ENCODE peak calls at places on chromosome 15, in eight cellular contexts. One of them, this sample, is unnamed.

GRCh38 chr15:101045835-101046691 is 126.9 kb downstream of the LRRK1 start:
- DNase-seq in HepG2: no peak
- DNase-seq in neural crest cell: no peak
- DNase-seq in suprapubic skin: peak
- DNase-seq in lower leg skin: peak
- DNase-seq in left ventricle myocardium inferior: peak
- DNase-seq in ovary: peak
- DNase-seq in fibroblast of mammary gland: no peak
- DNase-seq in this sample: peak

GRCh38 chr15:54304321-54304720 is 326.1 kb downstream of the UNC13C start:
- DNase-seq in ovary: no peak
- DNase-seq in HepG2: no peak
- DNase-seq in lower leg skin: no peak
- DNase-seq in fibroblast of mammary gland: no peak
- DNase-seq in neural crest cell: no peak
- DNase-seq in suprapubic skin: no peak
- DNase-seq in left ventricle myocardium inferior: no peak
- DNase-seq in this sample: no peak

GRCh38 chr15:40878785-40879184 is 4.8 kb upstream of the RHOV start:
- DNase-seq in left ventricle myocardium inferior: no peak
- DNase-seq in suprapubic skin: no peak
- DNase-seq in fibroblast of mammary gland: peak
- DNase-seq in lower leg skin: no peak
- DNase-seq in HepG2: no peak
- DNase-seq in ovary: no peak
- DNase-seq in neural crest cell: no peak
- DNase-seq in this sample: no peak

GRCh38 chr15:65249641-65250040 is 37.0 kb downstream of the PARP16 start:
- DNase-seq in left ventricle myocardium inferior: no peak
- DNase-seq in suprapubic skin: no peak
- DNase-seq in HepG2: no peak
- DNase-seq in neural crest cell: no peak
- DNase-seq in ovary: no peak
- DNase-seq in lower leg skin: no peak
- DNase-seq in fibroblast of mammary gland: no peak
- DNase-seq in this sample: no peak

GRCh38 chr15:90421527-90421926 is 33.5 kb downstream of the IQGAP1 start:
- DNase-seq in fibroblast of mammary gland: peak
- DNase-seq in ovary: no peak
- DNase-seq in neural crest cell: no peak
- DNase-seq in left ventricle myocardium inferior: no peak
- DNase-seq in HepG2: no peak
- DNase-seq in suprapubic skin: no peak
- DNase-seq in lower leg skin: no peak
- DNase-seq in this sample: no peak

GRCh38 chr15:46080018-46080417 is 445.2 kb downstream of the SQOR start:
- DNase-seq in HepG2: no peak
- DNase-seq in lower leg skin: no peak
- DNase-seq in fibroblast of mammary gland: no peak
- DNase-seq in ovary: no peak
- DNase-seq in left ventricle myocardium inferior: no peak
- DNase-seq in neural crest cell: peak
- DNase-seq in suprapubic skin: no peak
- DNase-seq in this sample: no peak

GRCh38 chr15:85408270-85408746 is 27.9 kb downstream of the AKAP13 start:
- DNase-seq in ovary: no peak
- DNase-seq in fibroblast of mammary gland: no peak
- DNase-seq in lower leg skin: no peak
- DNase-seq in suprapubic skin: no peak
- DNase-seq in left ventricle myocardium inferior: no peak
- DNase-seq in neural crest cell: no peak
- DNase-seq in HepG2: no peak
- DNase-seq in this sample: no peak

GRCh38 chr15:41011055-41011815 is 58.0 kb downstream of the CHAC1 start:
- DNase-seq in suprapubic skin: no peak
- DNase-seq in HepG2: no peak
- DNase-seq in neural crest cell: no peak
- DNase-seq in left ventricle myocardium inferior: no peak
- DNase-seq in ovary: no peak
- DNase-seq in fibroblast of mammary gland: no peak
- DNase-seq in lower leg skin: no peak
- DNase-seq in this sample: no peak

GRCh38 chr15:25057574-25057973 is 102.8 kb downstream of the SNRPN start:
- DNase-seq in HepG2: no peak
- DNase-seq in left ventricle myocardium inferior: no peak
- DNase-seq in ovary: no peak
- DNase-seq in suprapubic skin: peak
- DNase-seq in lower leg skin: peak
- DNase-seq in fibroblast of mammary gland: no peak
- DNase-seq in neural crest cell: no peak
- DNase-seq in this sample: no peak

GRCh38 chr15:73518180-73518862 is 75.4 kb downstream of the REC114 start:
- DNase-seq in fibroblast of mammary gland: no peak
- DNase-seq in suprapubic skin: no peak
- DNase-seq in left ventricle myocardium inferior: peak
- DNase-seq in HepG2: no peak
- DNase-seq in neural crest cell: no peak
- DNase-seq in lower leg skin: no peak
- DNase-seq in ovary: no peak
- DNase-seq in this sample: no peak

GRCh38 chr15:89007989-89008388 is 80.3 kb upstream of the ABHD2 start:
- DNase-seq in ovary: no peak
- DNase-seq in fibroblast of mammary gland: no peak
- DNase-seq in left ventricle myocardium inferior: no peak
- DNase-seq in suprapubic skin: no peak
- DNase-seq in HepG2: no peak
- DNase-seq in lower leg skin: no peak
- DNase-seq in neural crest cell: no peak
- DNase-seq in this sample: no peak

GRCh38 chr15:57251941-57252340 is 124.4 kb upstream of the CGNL1 start:
- DNase-seq in fibroblast of mammary gland: peak
- DNase-seq in HepG2: no peak
- DNase-seq in neural crest cell: no peak
- DNase-seq in left ventricle myocardium inferior: no peak
- DNase-seq in ovary: no peak
- DNase-seq in lower leg skin: no peak
- DNase-seq in suprapubic skin: no peak
- DNase-seq in this sample: no peak

GRCh38 chr15:39592500-39592899 is 11.6 kb downstream of the THBS1 start:
- DNase-seq in lower leg skin: no peak
- DNase-seq in neural crest cell: no peak
- DNase-seq in ovary: no peak
- DNase-seq in suprapubic skin: no peak
- DNase-seq in left ventricle myocardium inferior: no peak
- DNase-seq in fibroblast of mammary gland: peak
- DNase-seq in HepG2: no peak
- DNase-seq in this sample: no peak

DNA sequence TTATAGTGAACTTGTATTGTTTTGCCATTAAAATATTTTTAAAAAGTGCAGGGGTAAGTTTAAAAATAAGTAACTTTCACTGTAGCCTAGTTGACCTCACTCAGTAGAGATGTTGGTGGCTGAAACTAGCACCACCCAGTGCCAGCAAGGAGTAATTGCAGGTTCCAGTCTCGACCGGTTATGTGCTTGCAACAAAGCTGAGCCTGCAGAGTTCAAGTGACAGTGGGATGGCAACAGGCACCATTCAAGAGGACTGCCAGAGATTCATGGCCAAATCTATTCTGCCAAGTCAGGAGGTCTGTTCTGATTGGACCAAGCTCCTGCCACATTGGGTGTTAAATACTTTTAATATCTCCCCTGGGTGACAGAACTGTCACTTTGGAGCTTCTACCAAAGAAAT is 2.7 kb downstream of the ADAMTS7 start:
- DNase-seq in ovary: no peak
- DNase-seq in suprapubic skin: no peak
- DNase-seq in HepG2: peak
- DNase-seq in fibroblast of mammary gland: peak
- DNase-seq in lower leg skin: no peak
- DNase-seq in neural crest cell: no peak
- DNase-seq in left ventricle myocardium inferior: peak
- DNase-seq in this sample: no peak
- TF ChIP-seq CTCF in ovary: no peak
- TF ChIP-seq CTCF in suprapubic skin: no peak
- TF ChIP-seq CTCF in HepG2: peak
- TF ChIP-seq CTCF in fibroblast of mammary gland: peak
- TF ChIP-seq CTCF in lower leg skin: no peak
- TF ChIP-seq CTCF in neural crest cell: peak
- TF ChIP-seq CTCF in left ventricle myocardium inferior: peak
- TF ChIP-seq CTCF in this sample: peak

GRCh38 chr15:64046347-64047153 is at the start of gene DAPK2:
- DNase-seq in suprapubic skin: no peak
- DNase-seq in left ventricle myocardium inferior: peak
- DNase-seq in ovary: peak
- DNase-seq in lower leg skin: peak
- DNase-seq in fibroblast of mammary gland: peak
- DNase-seq in HepG2: peak
- DNase-seq in neural crest cell: peak
- DNase-seq in this sample: peak
- TF ChIP-seq CTCF in suprapubic skin: peak
- TF ChIP-seq CTCF in left ventricle myocardium inferior: peak
- TF ChIP-seq CTCF in ovary: peak
- TF ChIP-seq CTCF in lower leg skin: no peak
- TF ChIP-seq CTCF in fibroblast of mammary gland: no peak
- TF ChIP-seq CTCF in HepG2: peak
- TF ChIP-seq CTCF in neural crest cell: peak
- TF ChIP-seq CTCF in this sample: peak

DNA sequence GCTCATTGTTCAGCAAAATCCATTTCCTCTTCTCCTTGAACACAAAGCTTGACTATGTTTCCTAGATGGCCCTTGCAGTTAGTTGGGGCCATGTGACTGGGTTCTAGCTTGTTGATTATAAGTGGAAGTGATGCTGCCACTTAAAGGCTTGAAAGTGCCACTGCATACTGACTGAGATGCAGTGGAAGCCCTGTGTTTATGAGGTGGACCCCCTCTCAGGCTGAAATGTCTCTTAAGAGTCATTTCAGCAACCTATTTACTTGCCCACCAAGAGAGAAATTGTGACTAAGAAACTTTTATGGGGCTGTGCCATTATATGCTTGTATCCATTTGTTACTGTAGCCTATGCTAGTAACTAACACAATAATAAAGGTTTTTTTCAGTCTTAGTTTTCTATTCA is 8.4 kb upstream of the ANP32A start:
- DNase-seq in left ventricle myocardium inferior: no peak
- DNase-seq in ovary: no peak
- DNase-seq in lower leg skin: no peak
- DNase-seq in suprapubic skin: no peak
- DNase-seq in HepG2: peak
- DNase-seq in fibroblast of mammary gland: peak
- DNase-seq in neural crest cell: no peak
- DNase-seq in this sample: no peak
- TF ChIP-seq CTCF in left ventricle myocardium inferior: peak
- TF ChIP-seq CTCF in ovary: no peak
- TF ChIP-seq CTCF in lower leg skin: no peak
- TF ChIP-seq CTCF in suprapubic skin: peak
- TF ChIP-seq CTCF in HepG2: peak
- TF ChIP-seq CTCF in fibroblast of mammary gland: peak
- TF ChIP-seq CTCF in neural crest cell: peak
- TF ChIP-seq CTCF in this sample: no peak

GRCh38 chr15:66962522-66962921 is 102.9 kb upstream of the SMAD3 start:
- DNase-seq in lower leg skin: no peak
- DNase-seq in fibroblast of mammary gland: no peak
- DNase-seq in neural crest cell: no peak
- DNase-seq in left ventricle myocardium inferior: no peak
- DNase-seq in ovary: no peak
- DNase-seq in suprapubic skin: no peak
- DNase-seq in HepG2: no peak
- DNase-seq in this sample: no peak
- TF ChIP-seq CTCF in lower leg skin: no peak
- TF ChIP-seq CTCF in fibroblast of mammary gland: no peak
- TF ChIP-seq CTCF in neural crest cell: no peak
- TF ChIP-seq CTCF in left ventricle myocardium inferior: no peak
- TF ChIP-seq CTCF in ovary: no peak
- TF ChIP-seq CTCF in suprapubic skin: no peak
- TF ChIP-seq CTCF in HepG2: no peak
- TF ChIP-seq CTCF in this sample: no peak

GRCh38 chr15:92938387-92938786 is 38.3 kb downstream of the CHD2 start:
- DNase-seq in HepG2: no peak
- DNase-seq in suprapubic skin: no peak
- DNase-seq in neural crest cell: no peak
- DNase-seq in ovary: no peak
- DNase-seq in left ventricle myocardium inferior: no peak
- DNase-seq in fibroblast of mammary gland: no peak
- DNase-seq in lower leg skin: no peak
- DNase-seq in this sample: no peak
- TF ChIP-seq CTCF in HepG2: no peak
- TF ChIP-seq CTCF in suprapubic skin: no peak
- TF ChIP-seq CTCF in neural crest cell: peak
- TF ChIP-seq CTCF in ovary: no peak
- TF ChIP-seq CTCF in left ventricle myocardium inferior: peak
- TF ChIP-seq CTCF in fibroblast of mammary gland: peak
- TF ChIP-seq CTCF in lower leg skin: no peak
- TF ChIP-seq CTCF in this sample: peak